ENCODE peak calls at places on chromosomes 4 and X, in four cellular contexts. One of them, this sample, is unnamed.

GRCh38 chrX:24423960-24424359 is 41.1 kb upstream of the PDK3 start:
- DNase-seq in sigmoid colon: peak; percentile 68
- DNase-seq in lower lobe of right lung: no peak
- DNase-seq in psoas muscle: no peak
- DNase-seq in this sample: no peak

GRCh38 chrX:153411255-153411987 is at the start of gene ZFP92:
- DNase-seq in sigmoid colon: no peak
- DNase-seq in lower lobe of right lung: peak; percentile 62
- DNase-seq in psoas muscle: peak; percentile 56
- DNase-seq in this sample: no peak

GRCh38 chr4:184287697-184288255 is 70.1 kb upstream of the ENPP6 start:
- DNase-seq in sigmoid colon: no peak
- DNase-seq in lower lobe of right lung: peak; percentile 72
- DNase-seq in psoas muscle: no peak
- DNase-seq in this sample: no peak

GRCh38 chr4:184728858-184729257 is 5.0 kb downstream of the CENPU start:
- DNase-seq in sigmoid colon: no peak
- DNase-seq in lower lobe of right lung: no peak
- DNase-seq in psoas muscle: no peak
- DNase-seq in this sample: no peak

GRCh38 chr4:141248029-141248428 is 27.3 kb downstream of the ZNF330 start:
- DNase-seq in sigmoid colon: no peak
- DNase-seq in lower lobe of right lung: peak; percentile 74
- DNase-seq in psoas muscle: peak; percentile 55
- DNase-seq in this sample: no peak

GRCh38 chr4:87849612-87850011 is 16.8 kb downstream of the MEPE start:
- DNase-seq in sigmoid colon: no peak
- DNase-seq in lower lobe of right lung: no peak
- DNase-seq in psoas muscle: no peak
- DNase-seq in this sample: no peak

GRCh38 chr4:27006247-27006603 is 145.6 kb downstream of the STIM2 start:
- DNase-seq in sigmoid colon: no peak
- DNase-seq in lower lobe of right lung: no peak
- DNase-seq in psoas muscle: no peak
- DNase-seq in this sample: no peak

GRCh38 chr4:150976478-150977118 is 38.5 kb downstream of the LRBA start:
- DNase-seq in sigmoid colon: no peak
- DNase-seq in lower lobe of right lung: no peak
- DNase-seq in psoas muscle: no peak
- DNase-seq in this sample: no peak

GRCh38 chr4:53587123-53587522 is 4.2 kb downstream of the LNX1 start:
- DNase-seq in sigmoid colon: no peak
- DNase-seq in lower lobe of right lung: no peak
- DNase-seq in psoas muscle: no peak
- DNase-seq in this sample: no peak

GRCh38 chrX:103338663-103339062 is 8.6 kb downstream of the TCEAL7 start:
- DNase-seq in sigmoid colon: no peak
- DNase-seq in lower lobe of right lung: no peak
- DNase-seq in psoas muscle: no peak
- DNase-seq in this sample: no peak

GRCh38 chr4:39846705-39847104 is 131.0 kb downstream of the PDS5A start:
- DNase-seq in sigmoid colon: no peak
- DNase-seq in lower lobe of right lung: no peak
- DNase-seq in psoas muscle: no peak
- DNase-seq in this sample: no peak

GRCh38 chrX:17377047-17377692 is 2.2 kb downstream of the NHS start:
- DNase-seq in sigmoid colon: peak; percentile 86
- DNase-seq in lower lobe of right lung: no peak
- DNase-seq in psoas muscle: peak; percentile 57
- DNase-seq in this sample: peak; percentile 80
- H3K4me3 ChIP-seq in sigmoid colon: peak overlapping the region; percentile 52
- H3K4me3 ChIP-seq in lower lobe of right lung: peak overlapping the region; percentile 58
- H3K4me3 ChIP-seq in psoas muscle: peak overlapping the region; percentile 63
- H3K4me3 ChIP-seq in this sample: peak overlapping the region; percentile 82

DNA sequence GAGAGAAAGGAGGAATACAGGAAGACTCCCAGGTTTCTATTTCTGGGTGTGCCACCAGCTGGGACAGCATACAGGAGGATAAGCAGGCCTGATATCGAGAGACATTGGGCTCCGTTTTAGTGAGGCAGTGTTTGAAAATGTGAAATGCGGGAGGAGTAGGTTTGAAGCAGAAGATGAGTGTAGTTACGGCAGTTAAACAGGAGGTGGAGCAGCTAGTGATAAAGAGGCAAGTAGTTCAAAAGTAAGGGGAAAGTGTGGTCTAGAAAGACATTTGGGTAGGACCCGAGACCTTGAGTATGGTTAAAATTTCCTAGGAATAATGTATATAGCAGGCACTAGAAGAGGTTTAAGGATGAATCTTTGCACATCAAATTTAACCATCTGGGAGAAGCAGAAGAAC is 42.4 kb downstream of the DCUN1D4 start:
- DNase-seq in sigmoid colon: no peak
- DNase-seq in lower lobe of right lung: no peak
- DNase-seq in psoas muscle: no peak
- DNase-seq in this sample: no peak
- TF ChIP-seq CTCF in sigmoid colon: peak; percentile 27
- TF ChIP-seq CTCF in lower lobe of right lung: no peak
- TF ChIP-seq CTCF in psoas muscle: peak; percentile 17
- TF ChIP-seq CTCF in this sample: peak; percentile 24

GRCh38 chrX:20515841-20516461 is 249.2 kb upstream of the RPS6KA3 start:
- DNase-seq in sigmoid colon: no peak
- DNase-seq in lower lobe of right lung: no peak
- DNase-seq in psoas muscle: no peak
- DNase-seq in this sample: no peak
- H3K4me3 ChIP-seq in sigmoid colon: no peak overlapping the region
- H3K4me3 ChIP-seq in lower lobe of right lung: no peak overlapping the region
- H3K4me3 ChIP-seq in psoas muscle: no peak overlapping the region
- H3K4me3 ChIP-seq in this sample: no peak overlapping the region

GRCh38 chrX:110170029-110170428 is 147.9 kb downstream of the AMMECR1 start:
- DNase-seq in sigmoid colon: no peak
- DNase-seq in lower lobe of right lung: no peak
- DNase-seq in psoas muscle: no peak
- DNase-seq in this sample: no peak

GRCh38 chrX:110171442-110171841 is 146.4 kb downstream of the AMMECR1 start:
- DNase-seq in sigmoid colon: no peak
- DNase-seq in lower lobe of right lung: no peak
- DNase-seq in psoas muscle: no peak
- DNase-seq in this sample: no peak

GRCh38 chrX:110168585-110168984 is 149.3 kb downstream of the AMMECR1 start:
- DNase-seq in sigmoid colon: no peak
- DNase-seq in lower lobe of right lung: no peak
- DNase-seq in psoas muscle: no peak
- DNase-seq in this sample: no peak

GRCh38 chrX:110172215-110172614 is 145.7 kb downstream of the AMMECR1 start:
- DNase-seq in sigmoid colon: no peak
- DNase-seq in lower lobe of right lung: no peak
- DNase-seq in psoas muscle: no peak
- DNase-seq in this sample: no peak

GRCh38 chrX:110167952-110168451 is 149.9 kb downstream of the AMMECR1 start:
- DNase-seq in sigmoid colon: no peak
- DNase-seq in lower lobe of right lung: peak; percentile 46
- DNase-seq in psoas muscle: peak; percentile 60
- DNase-seq in this sample: no peak
- TF ChIP-seq CTCF in sigmoid colon: peak; percentile 19
- TF ChIP-seq CTCF in lower lobe of right lung: peak; percentile 48
- TF ChIP-seq CTCF in psoas muscle: peak; percentile 35
- TF ChIP-seq CTCF in this sample: peak; percentile 30

This sample was measured in kidney.